ENCODE peak calls at places on chromosomes 13 and 19, in four cellular contexts. I is breast epithelium, W is SJSA1, V is pancreas. X is an unnamed sample.

GRCh38 chr19:31770220-31770619 is 421.0 kb upstream of the TSHZ3 start:
- DNase-seq in I (no peak), W (no peak), V (no peak), X (no peak)

GRCh38 chr13:79995334-79995733 is 345.6 kb downstream of the SPRY2 start:
- DNase-seq in I (no peak), W (peak), V (no peak), X (no peak)

GRCh38 chr19:45247136-45247535 is 1.9 kb upstream of the EXOC3L2 start:
- DNase-seq in I (no peak), W (no peak), V (no peak), X (no peak)

GRCh38 chr13:101452519-101453485 is at the start of gene ITGBL1:
- DNase-seq in I (no peak), W (peak), V (no peak), X (peak)

GRCh38 chr19:45499196-45500180 is 1.2 kb downstream of the PPM1N start:
- DNase-seq in I (no peak), W (no peak), V (no peak), X (no peak)

GRCh38 chr13:93227280-93227905 is 786 bp downstream of the GPC6 start:
- DNase-seq in I (no peak), W (peak), V (no peak), X (no peak)

GRCh38 chr13:67438465-67438864 is 208.3 kb upstream of the PCDH9 start:
- DNase-seq in I (no peak), W (no peak), V (no peak), X (no peak)

GRCh38 chr19:40461669-40462221 is 3.8 kb downstream of the BLVRB start:
- DNase-seq in I (peak), W (no peak), V (no peak), X (no peak)

GRCh38 chr13:40479196-40479845 is 187.1 kb downstream of the FOXO1 start:
- DNase-seq in I (no peak), W (no peak), V (no peak), X (no peak)

GRCh38 chr19:43028866-43029265 is 2.6 kb upstream of the PSG11 start:
- DNase-seq in I (no peak), W (no peak), V (no peak), X (no peak)

GRCh38 chr19:12800873-12801465 is 631 bp downstream of the PRDX2 start:
- DNase-seq in I (no peak), W (no peak), V (peak), X (no peak)

GRCh38 chr19:30630289-30631034 is 258.3 kb downstream of the ZNF536 start:
- DNase-seq in I (no peak), W (no peak), V (no peak), X (no peak)

GRCh38 chr13:41470187-41470586 is 12.8 kb downstream of the RGCC start:
- DNase-seq in I (no peak), W (no peak), V (no peak), X (no peak)

GRCh38 chr13:73450583-73450982 is 391.8 kb downstream of the KLF5 start:
- DNase-seq in I (no peak), W (no peak), V (no peak), X (no peak)

GRCh38 chr19:8194528-8195275 is 14.5 kb upstream of the CERS4 start:
- DNase-seq in I (no peak), W (no peak), V (no peak), X (no peak)

GRCh38 chr13:95463516-95463915 is 89.0 kb upstream of the CLDN10 start:
- DNase-seq in I (no peak), W (no peak), V (no peak), X (no peak)

GRCh38 chr13:40640845-40641458 is 25.5 kb downstream of the FOXO1 start:
- DNase-seq in I (no peak), W (no peak), V (no peak), X (no peak)

GRCh38 chr13:43579321-43579720 is 207.5 kb downstream of the ENOX1 start:
- DNase-seq in I (no peak), W (no peak), V (no peak), X (no peak)

GRCh38 chr19:46480409-46480808 is 9.0 kb upstream of the PNMA8A start:
- DNase-seq in I (no peak), W (no peak), V (no peak), X (no peak)

GRCh38 chr13:21668665-21669599 is 1.9 kb upstream of the FGF9 start:
- DNase-seq in I (no peak), W (peak), V (no peak), X (no peak)

GRCh38 chr13:21069561-21070004 is 8.2 kb upstream of the LATS2 start:
- DNase-seq in I (no peak), W (peak), V (no peak), X (no peak)

GRCh38 chr13:48644951-48645350 is 8.8 kb upstream of the CYSLTR2 start:
- DNase-seq in I (no peak), W (no peak), V (no peak), X (no peak)

GRCh38 chr13:28710161-28710560 is 8.6 kb downstream of the SLC46A3 start:
- DNase-seq in I (no peak), W (no peak), V (no peak), X (no peak)

GRCh38 chr19:35247526-35248309 is 1.1 kb upstream of the LSR start:
- DNase-seq in I (peak), W (no peak), V (peak), X (peak)

GRCh38 chr13:20767309-20767943 is 6.3 kb downstream of the EEF1AKMT1 start:
- DNase-seq in I (no peak), W (no peak), V (no peak), X (no peak)

GRCh38 chr19:5961969-5962945 is 15.7 kb downstream of the RANBP3 start:
- DNase-seq in I (peak), W (peak), V (peak), X (no peak)
- H3K4me3 ChIP-seq in I (no peak), W (no peak), V (no peak), X (no peak)

GRCh38 chr19:18194208-18194530 is 1.2 kb downstream of the MPV17L2 start:
- DNase-seq in I (no peak), W (no peak), V (no peak), X (no peak)

GRCh38 chr19:18193388-18194207 is 580 bp downstream of the MPV17L2 start:
- DNase-seq in I (no peak), W (peak), V (no peak), X (no peak)

GRCh38 chr19:18196511-18196845 is 3.5 kb downstream of the MPV17L2 start:
- DNase-seq in I (no peak), W (no peak), V (no peak), X (no peak)

GRCh38 chr19:18192673-18193387 is at the start of gene MPV17L2:
- DNase-seq in I (peak), W (peak), V (peak), X (peak)

GRCh38 chr19:18194554-18195238 is 1.7 kb downstream of the MPV17L2 start:
- DNase-seq in I (no peak), W (no peak), V (no peak), X (no peak)
- H3K4me3 ChIP-seq in I (no peak), W (no peak), V (no peak), X (peak)

DNA sequence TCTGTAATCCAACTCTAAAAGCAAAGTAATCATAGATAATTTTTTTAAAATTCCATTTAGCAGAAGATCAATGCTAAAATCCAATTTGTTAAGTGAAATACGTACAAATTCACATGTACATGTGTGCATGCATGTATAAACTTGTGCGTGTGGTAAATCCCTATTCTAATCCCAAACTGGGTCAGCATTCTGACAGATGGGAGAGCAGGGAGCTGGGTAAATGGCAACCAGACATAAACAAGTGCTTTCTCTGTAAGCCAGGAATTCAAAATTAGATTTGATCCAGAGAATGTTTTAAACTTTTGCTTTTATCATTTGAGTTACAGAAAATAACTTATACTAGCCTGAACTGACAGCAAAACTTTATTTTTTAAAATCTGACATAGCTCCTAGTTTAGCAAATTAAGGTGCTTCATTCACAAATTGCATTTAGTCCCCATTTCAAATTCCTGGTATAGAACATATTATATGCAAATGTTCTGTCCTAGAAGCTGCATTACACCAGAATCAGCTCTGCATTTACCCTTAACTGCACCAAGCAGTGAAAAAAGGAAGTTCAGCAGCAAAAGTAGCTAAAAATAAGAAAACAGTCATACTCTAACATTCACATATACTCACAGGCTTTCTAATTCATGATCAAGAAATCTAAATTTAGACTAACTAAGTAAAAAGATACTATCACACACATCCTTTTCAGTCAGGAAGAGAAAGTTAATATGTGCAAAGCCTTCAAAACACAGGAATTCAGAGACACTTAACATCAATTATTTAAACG is 32.6 kb downstream of the UBL3 start:
- DNase-seq in I (no peak), W (no peak), V (no peak), X (peak)
- H3K4me3 ChIP-seq in I (no peak), W (no peak), V (no peak), X (no peak)

GRCh38 chr13:99289265-99289664 is 17.9 kb downstream of the GPR183 start:
- DNase-seq in I (no peak), W (no peak), V (no peak), X (no peak)
- H3K4me3 ChIP-seq in I (no peak), W (no peak), V (no peak), X (no peak)

DNA sequence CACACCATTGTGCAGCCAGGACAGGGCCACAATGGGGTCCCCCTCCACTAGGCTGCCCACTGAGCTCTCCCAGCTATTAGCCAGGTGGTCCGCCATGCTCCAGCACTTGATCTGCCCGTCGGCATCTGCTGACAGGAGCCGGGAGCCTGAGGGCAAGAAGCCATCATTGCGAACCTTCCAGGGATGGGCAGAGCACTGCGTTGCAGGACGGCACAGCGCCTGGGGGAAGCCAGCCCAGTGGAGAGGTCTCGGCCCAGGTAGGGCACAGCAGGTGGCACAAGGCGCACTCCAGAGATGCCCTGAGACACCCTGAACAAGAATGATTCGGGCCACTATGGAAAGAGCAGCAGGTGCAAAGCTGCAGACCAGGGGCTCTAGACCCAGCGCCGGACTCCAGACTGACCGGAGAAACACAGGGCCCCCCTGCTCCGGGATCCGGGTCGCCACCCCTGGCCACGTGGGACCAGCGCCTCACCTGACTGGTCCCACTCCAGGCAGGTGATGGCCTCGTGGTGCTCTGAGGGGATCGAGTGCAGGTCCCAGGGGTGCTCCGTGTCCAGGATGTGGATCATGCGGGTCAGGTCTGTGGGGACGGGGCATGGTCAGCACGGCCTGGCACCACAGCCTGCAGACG is 3.2 kb downstream of the MED16 start:
- DNase-seq in I (no peak), W (no peak), V (no peak), X (no peak)
- H3K4me3 ChIP-seq in I (no peak), W (no peak), V (no peak), X (no peak)

GRCh38 chr19:14189415-14189814 is 16.6 kb downstream of the ADGRL1 start:
- DNase-seq in I (no peak), W (no peak), V (no peak), X (no peak)
- H3K4me3 ChIP-seq in I (no peak), W (no peak), V (no peak), X (no peak)

DNA sequence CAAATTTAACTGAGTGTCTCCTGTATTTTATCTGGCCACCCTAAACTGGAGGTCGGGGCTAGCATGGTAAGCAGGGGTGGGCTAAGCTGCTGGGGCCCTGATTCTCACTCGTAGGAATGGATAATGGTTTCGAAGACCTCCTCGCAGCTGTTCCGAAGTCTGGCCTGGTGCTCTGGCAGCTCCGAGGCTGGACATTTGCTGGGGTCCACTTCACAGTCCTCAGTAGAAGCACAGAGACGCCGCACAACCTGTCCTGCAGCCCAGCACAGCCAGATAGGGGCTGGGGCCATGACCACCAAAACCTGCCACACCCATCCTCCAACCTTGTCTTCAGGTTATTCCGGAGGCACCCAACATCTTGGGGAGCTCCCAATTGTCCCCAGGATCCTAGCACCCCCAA is 6.2 kb upstream of the WIZ start:
- DNase-seq in I (no peak), W (no peak), V (no peak), X (no peak)
- H3K4me3 ChIP-seq in I (no peak), W (no peak), V (no peak), X (no peak)

DNA sequence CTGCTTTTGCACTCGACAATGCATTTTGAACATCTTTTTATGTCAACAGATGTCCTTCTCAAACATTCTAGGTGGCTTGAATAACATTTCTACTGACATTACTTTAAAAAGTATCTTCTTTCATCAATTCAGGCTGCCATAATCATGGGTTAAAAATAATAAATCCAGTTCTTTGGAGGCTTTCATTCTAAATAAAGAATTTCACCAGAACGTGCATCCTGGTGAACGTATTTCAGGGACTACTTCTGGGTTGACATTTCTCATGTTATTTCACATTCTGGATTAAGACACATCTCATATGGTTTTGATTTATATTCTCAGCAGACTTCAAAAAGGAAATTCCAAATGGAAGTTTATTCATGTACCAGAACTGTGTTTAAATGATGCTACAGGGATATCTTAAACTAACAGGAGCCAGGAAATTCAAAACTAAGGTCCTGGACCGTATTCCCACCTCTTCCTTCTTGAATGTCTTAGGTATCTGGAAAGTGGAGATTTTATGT is 107.3 kb downstream of the STARD13 start:
- DNase-seq in I (no peak), W (no peak), V (no peak), X (no peak)
- H3K4me3 ChIP-seq in I (no peak), W (no peak), V (no peak), X (no peak)